ENCODE peak calls at places on chromosomes 2 and 18, in nine cellular contexts. E is H1, H is sigmoid colon, X is tibial nerve, C is heart right ventricle, K is psoas muscle, A is brain microvascular endothelial cell, G is kidney epithelial cell, R is GM23338. U is an unnamed sample. For H3K36me3, the result is how much of the 10 kb centered on the place peaks cover.

GRCh38 chr2:54388093-54388492 is 68.0 kb upstream of the SPTBN1 start:
- DNase-seq in E (no peak), H (no peak), X (no peak), C (no peak), K (no peak), A (no peak), G (no peak), R (no peak), U (no peak)

GRCh38 chr2:220434365-220434764 is 806.9 kb downstream of the SLC4A3 start:
- DNase-seq in E (no peak), H (no peak), X (no peak), C (no peak), K (no peak), A (peak), G (no peak), R (no peak), U (no peak)

GRCh38 chr2:201779996-201780673 is 598 bp downstream of the ALS2 start:
- DNase-seq in E (no peak), H (no peak), X (peak), C (no peak), K (no peak), A (peak), G (no peak), R (peak), U (no peak)

GRCh38 chr2:236748801-236749200 is 179.2 kb downstream of the ACKR3 start:
- DNase-seq in E (no peak), H (no peak), X (no peak), C (peak), K (peak), A (no peak), G (no peak), R (peak), U (no peak)

GRCh38 chr2:164620873-164621760 is at the start of gene GRB14:
- DNase-seq in E (peak), H (no peak), X (no peak), C (peak), K (peak), A (peak), G (no peak), R (peak), U (no peak)

GRCh38 chr2:165584126-165584525 is 114.6 kb downstream of the CSRNP3 start:
- DNase-seq in E (no peak), H (no peak), X (no peak), C (no peak), K (no peak), A (no peak), G (no peak), R (no peak), U (no peak)

GRCh38 chr2:196376984-196377877 is 205.9 kb upstream of the STK17B start:
- DNase-seq in E (no peak), H (no peak), X (no peak), C (no peak), K (no peak), A (peak), G (no peak), R (no peak), U (no peak)

GRCh38 chr2:15747172-15747550 is 155.5 kb downstream of the DDX1 start:
- DNase-seq in E (no peak), H (no peak), X (no peak), C (no peak), K (no peak), A (no peak), G (no peak), R (peak), U (no peak)

GRCh38 chr2:44051948-44052347 is 56.2 kb upstream of the LRPPRC start:
- DNase-seq in E (no peak), H (no peak), X (no peak), C (no peak), K (no peak), A (no peak), G (no peak), R (peak), U (no peak)

GRCh38 chr2:20467789-20468548 is 21.1 kb downstream of the RHOB start:
- DNase-seq in E (no peak), H (peak), X (no peak), C (no peak), K (no peak), A (no peak), G (no peak), R (no peak), U (no peak)

GRCh38 chr2:27710640-27711430 is 47.1 kb downstream of the SLC4A1AP start:
- DNase-seq in E (no peak), H (no peak), X (no peak), C (no peak), K (no peak), A (no peak), G (no peak), R (no peak), U (no peak)

GRCh38 chr2:70772486-70773155 is 4.6 kb upstream of the ADD2 start:
- DNase-seq in E (no peak), H (no peak), X (no peak), C (no peak), K (no peak), A (no peak), G (no peak), R (no peak), U (no peak)

GRCh38 chr18:72808688-72809087 is 59.1 kb downstream of the NETO1 start:
- DNase-seq in E (no peak), H (no peak), X (no peak), C (peak), K (no peak), A (no peak), G (no peak), R (no peak), U (no peak)
- TF ChIP-seq CTCF in E (no peak), H (no peak), X (no peak), C (no peak), K (no peak), A (no peak), G (no peak), R (no peak), U (no peak)

DNA sequence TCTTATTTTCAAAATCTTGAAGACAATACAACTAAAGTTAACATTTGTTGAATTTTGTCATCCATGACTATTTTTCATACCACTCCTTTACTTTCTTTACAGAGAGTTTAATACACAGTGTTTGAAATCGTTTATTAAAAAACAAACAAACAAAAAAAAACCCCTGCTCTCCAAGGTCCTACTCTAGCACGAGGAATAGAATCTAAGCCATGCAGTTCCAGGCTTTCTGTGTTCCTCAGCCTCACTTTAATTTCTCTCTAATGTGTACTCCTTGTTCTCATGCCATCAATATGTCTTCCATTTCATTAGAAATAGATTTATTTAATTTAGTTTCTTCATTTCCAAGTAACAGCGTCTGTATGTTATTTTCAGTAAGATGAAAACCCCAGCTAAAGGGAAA is 381.2 kb upstream of the MC4R start:
- DNase-seq in E (no peak), H (no peak), X (no peak), C (no peak), K (no peak), A (no peak), G (no peak), R (no peak), U (no peak)
- H3K36me3 ChIP-seq in E (under half), H (under half), X (under half), C (under half), K (under half), A (under half), G (under half), R (under half), U (under half)

DNA sequence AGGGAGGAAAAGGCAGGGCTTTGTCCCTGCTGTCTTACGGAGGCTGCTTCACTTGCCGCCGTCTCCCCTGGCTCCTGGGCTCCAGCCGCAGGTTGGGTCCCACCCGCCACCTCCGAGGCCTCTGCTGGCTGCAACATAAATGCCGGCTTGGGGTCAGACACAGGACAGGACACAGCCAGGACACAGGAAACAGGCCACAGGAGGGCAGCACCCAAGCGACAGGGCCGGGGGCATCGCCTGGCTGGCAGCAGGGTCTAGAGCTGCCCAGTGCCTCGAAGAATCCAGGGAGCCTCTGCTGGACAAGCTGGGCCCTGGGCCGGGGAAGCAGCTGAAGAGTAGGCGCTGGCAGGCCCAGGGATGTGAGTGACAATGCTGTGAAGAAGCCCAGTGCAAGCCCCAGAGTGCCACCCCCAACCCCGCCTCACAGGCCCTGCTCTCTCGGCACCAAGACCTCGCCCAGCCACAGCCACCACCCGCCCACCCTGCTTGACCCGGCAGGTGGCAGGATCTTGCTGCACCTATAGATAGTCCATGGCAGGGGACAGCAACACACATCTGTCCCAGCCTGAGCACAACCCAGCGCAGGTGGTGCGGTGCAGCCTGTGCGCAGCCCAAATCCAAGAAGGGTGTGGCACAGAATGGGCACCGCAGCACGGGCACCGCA is 55.7 kb downstream of the BIN1 start:
- DNase-seq in E (no peak), H (peak), X (no peak), C (peak), K (peak), A (no peak), G (no peak), R (no peak), U (no peak)
- TF ChIP-seq CTCF in E (no peak), H (no peak), X (no peak), C (no peak), K (no peak), A (no peak), G (no peak), R (no peak), U (no peak)

GRCh38 chr2:226742346-226742745 is 57.3 kb downstream of the IRS1 start:
- DNase-seq in E (no peak), H (peak), X (peak), C (peak), K (peak), A (no peak), G (no peak), R (no peak), U (no peak)
- H3K36me3 ChIP-seq in E (under half), H (under half), X (under half), C (under half), K (under half), A (under half), G (under half), R (under half), U (under half)

GRCh38 chr2:127072970-127073369 is 34.0 kb downstream of the BIN1 start:
- DNase-seq in E (no peak), H (no peak), X (no peak), C (no peak), K (no peak), A (no peak), G (no peak), R (no peak), U (no peak)

GRCh38 chr2:127074358-127074757 is 32.6 kb downstream of the BIN1 start:
- DNase-seq in E (no peak), H (no peak), X (no peak), C (no peak), K (peak), A (no peak), G (no peak), R (no peak), U (no peak)

GRCh38 chr2:127070221-127070620 is 36.7 kb downstream of the BIN1 start:
- DNase-seq in E (no peak), H (no peak), X (no peak), C (no peak), K (no peak), A (no peak), G (no peak), R (no peak), U (no peak)

GRCh38 chr2:127071901-127072328 is 35.0 kb downstream of the BIN1 start:
- DNase-seq in E (no peak), H (no peak), X (no peak), C (no peak), K (peak), A (no peak), G (no peak), R (no peak), U (no peak)

GRCh38 chr2:127072380-127072779 is 34.6 kb downstream of the BIN1 start:
- DNase-seq in E (no peak), H (no peak), X (no peak), C (no peak), K (no peak), A (no peak), G (no peak), R (no peak), U (no peak)
- TF ChIP-seq CTCF in E (no peak), H (no peak), X (no peak), C (no peak), K (no peak), A (peak), G (no peak), R (no peak), U (no peak)

DNA sequence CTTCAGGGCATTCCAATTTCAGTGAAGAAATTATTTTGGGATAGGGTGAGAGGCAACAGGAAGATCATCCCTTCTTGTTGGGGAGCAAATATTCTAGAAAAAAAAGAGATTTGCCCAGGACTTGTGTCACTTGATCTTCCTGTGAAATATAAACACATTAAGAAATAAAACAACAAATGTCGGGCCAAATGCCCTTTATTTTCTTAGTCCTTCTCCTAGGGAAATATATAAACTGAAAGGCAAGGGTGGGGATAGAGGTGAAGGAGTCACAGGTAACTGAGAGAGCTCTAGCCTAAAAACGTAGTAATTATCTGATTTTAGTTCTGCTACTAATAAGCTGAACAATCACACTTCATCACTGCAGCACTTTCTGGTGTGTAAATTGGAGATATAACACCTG is 104.6 kb upstream of the ACVR1C start:
- DNase-seq in E (no peak), H (no peak), X (no peak), C (no peak), K (no peak), A (no peak), G (no peak), R (no peak), U (no peak)
- H3K36me3 ChIP-seq in E (under half), H (under half), X (under half), C (half or more), K (half or more), A (under half), G (under half), R (under half), U (under half)

GRCh38 chr2:42809131-42809875 is 16.9 kb upstream of the HAAO start:
- DNase-seq in E (peak), H (peak), X (peak), C (no peak), K (peak), A (no peak), G (no peak), R (no peak), U (no peak)
- TF ChIP-seq CTCF in E (no peak), H (peak), X (no peak), C (no peak), K (no peak), A (peak), G (no peak), R (no peak), U (no peak)

DNA sequence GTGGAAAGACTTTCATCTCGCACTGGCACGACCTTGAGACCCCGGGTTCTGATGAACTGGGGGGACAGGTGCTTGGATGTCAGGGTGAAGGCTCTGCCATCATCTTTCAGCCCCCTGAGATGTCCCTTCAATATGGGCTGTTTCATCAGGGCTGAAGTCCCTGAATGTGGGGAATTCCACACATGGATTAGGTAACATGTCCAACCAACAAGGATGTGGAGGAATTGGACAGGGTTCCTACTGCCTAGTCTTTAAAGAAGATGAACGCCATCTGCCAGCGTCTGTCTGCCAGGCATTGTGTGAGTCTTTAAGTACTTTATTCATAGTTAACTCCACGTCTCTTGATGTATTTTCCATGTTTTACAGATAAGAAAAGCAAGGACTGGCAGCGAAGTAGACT is 5.9 kb upstream of the GRHL1 start:
- DNase-seq in E (no peak), H (no peak), X (no peak), C (no peak), K (no peak), A (no peak), G (no peak), R (no peak), U (no peak)
- H3K36me3 ChIP-seq in E (under half), H (under half), X (under half), C (under half), K (under half), A (under half), G (under half), R (under half), U (under half)

GRCh38 chr2:240742602-240743095 is 51.0 kb downstream of the AQP12A start:
- DNase-seq in E (peak), H (no peak), X (no peak), C (no peak), K (no peak), A (no peak), G (no peak), R (peak), U (no peak)
- TF ChIP-seq CTCF in E (no peak), H (no peak), X (no peak), C (no peak), K (no peak), A (no peak), G (no peak), R (peak), U (no peak)

GRCh38 chr2:172571245-172571644 is 15.4 kb downstream of the PDK1 start:
- DNase-seq in E (no peak), H (no peak), X (no peak), C (no peak), K (no peak), A (no peak), G (no peak), R (no peak), U (no peak)

GRCh38 chr2:172578054-172578453 is 22.2 kb downstream of the PDK1 start:
- DNase-seq in E (no peak), H (no peak), X (no peak), C (no peak), K (no peak), A (no peak), G (no peak), R (no peak), U (no peak)

GRCh38 chr2:172578860-172579512 is 23.1 kb downstream of the PDK1 start:
- DNase-seq in E (no peak), H (no peak), X (no peak), C (no peak), K (no peak), A (no peak), G (no peak), R (no peak), U (no peak)

GRCh38 chr2:172572981-172573380 is 17.1 kb downstream of the PDK1 start:
- DNase-seq in E (no peak), H (no peak), X (no peak), C (no peak), K (no peak), A (no peak), G (no peak), R (no peak), U (no peak)

GRCh38 chr2:172574965-172575364 is 19.1 kb downstream of the PDK1 start:
- DNase-seq in E (no peak), H (no peak), X (no peak), C (no peak), K (no peak), A (no peak), G (no peak), R (no peak), U (no peak)
- H3K36me3 ChIP-seq in E (under half), H (under half), X (under half), C (half or more), K (under half), A (under half), G (under half), R (under half), U (half or more)

U was measured in esophagus squamous epithelium.